ENCODE peak calls at places on chromosome 14, in seven cellular contexts. One of them, this sample, is unnamed.

GRCh38 chr14:66511849-66512248 is 3.9 kb downstream of the GPHN start:
- DNase-seq in mesendoderm: no peak
- DNase-seq in neuronal stem cell: no peak
- DNase-seq in IMR-90: no peak
- DNase-seq in mesenchymal stem cell: no peak
- DNase-seq in trophoblast cell: no peak
- DNase-seq in H1: no peak
- DNase-seq in this sample: no peak

GRCh38 chr14:54593860-54594259 is 26.9 kb downstream of the SAMD4A start:
- DNase-seq in mesendoderm: no peak
- DNase-seq in neuronal stem cell: no peak
- DNase-seq in IMR-90: peak; percentile 72
- DNase-seq in mesenchymal stem cell: peak; percentile 47
- DNase-seq in trophoblast cell: no peak
- DNase-seq in H1: no peak
- DNase-seq in this sample: no peak

GRCh38 chr14:28468191-28469151 is 298.1 kb upstream of the FOXG1 start:
- DNase-seq in mesendoderm: peak; percentile 53
- DNase-seq in neuronal stem cell: no peak
- DNase-seq in IMR-90: no peak
- DNase-seq in mesenchymal stem cell: no peak
- DNase-seq in trophoblast cell: no peak
- DNase-seq in H1: no peak
- DNase-seq in this sample: peak; percentile 30

GRCh38 chr14:53703457-53703856 is 253.2 kb downstream of the BMP4 start:
- DNase-seq in mesendoderm: no peak
- DNase-seq in neuronal stem cell: no peak
- DNase-seq in IMR-90: no peak
- DNase-seq in mesenchymal stem cell: no peak
- DNase-seq in trophoblast cell: no peak
- DNase-seq in H1: no peak
- DNase-seq in this sample: no peak

GRCh38 chr14:68675233-68675577 is 117.7 kb downstream of the ZFP36L1 start:
- DNase-seq in mesendoderm: no peak
- DNase-seq in neuronal stem cell: no peak
- DNase-seq in IMR-90: peak; percentile 28
- DNase-seq in mesenchymal stem cell: no peak
- DNase-seq in trophoblast cell: no peak
- DNase-seq in H1: no peak
- DNase-seq in this sample: no peak

GRCh38 chr14:70317091-70317968 is 42.2 kb downstream of the COX16 start:
- DNase-seq in mesendoderm: no peak
- DNase-seq in neuronal stem cell: no peak
- DNase-seq in IMR-90: no peak
- DNase-seq in mesenchymal stem cell: no peak
- DNase-seq in trophoblast cell: no peak
- DNase-seq in H1: no peak
- DNase-seq in this sample: peak; percentile 31

GRCh38 chr14:55121146-55121545 is 7.9 kb upstream of the LGALS3 start:
- DNase-seq in mesendoderm: no peak
- DNase-seq in neuronal stem cell: no peak
- DNase-seq in IMR-90: no peak
- DNase-seq in mesenchymal stem cell: no peak
- DNase-seq in trophoblast cell: peak; percentile 39
- DNase-seq in H1: no peak
- DNase-seq in this sample: no peak

GRCh38 chr14:65187421-65188049 is 85.2 kb upstream of the MAX start:
- DNase-seq in mesendoderm: no peak
- DNase-seq in neuronal stem cell: no peak
- DNase-seq in IMR-90: no peak
- DNase-seq in mesenchymal stem cell: no peak
- DNase-seq in trophoblast cell: no peak
- DNase-seq in H1: no peak
- DNase-seq in this sample: peak; percentile 62

GRCh38 chr14:85622986-85623385 is 93.0 kb downstream of the FLRT2 start:
- DNase-seq in mesendoderm: no peak
- DNase-seq in neuronal stem cell: no peak
- DNase-seq in IMR-90: no peak
- DNase-seq in mesenchymal stem cell: no peak
- DNase-seq in trophoblast cell: no peak
- DNase-seq in H1: no peak
- DNase-seq in this sample: no peak

GRCh38 chr14:20002319-20002718 is 356 bp downstream of the OR4Q2 start:
- DNase-seq in mesendoderm: no peak
- DNase-seq in neuronal stem cell: no peak
- DNase-seq in IMR-90: no peak
- DNase-seq in mesenchymal stem cell: no peak
- DNase-seq in trophoblast cell: no peak
- DNase-seq in H1: no peak
- DNase-seq in this sample: no peak

GRCh38 chr14:91693342-91693741 is 38.5 kb downstream of the CATSPERB start:
- DNase-seq in mesendoderm: no peak
- DNase-seq in neuronal stem cell: no peak
- DNase-seq in IMR-90: no peak
- DNase-seq in mesenchymal stem cell: no peak
- DNase-seq in trophoblast cell: peak; percentile 20
- DNase-seq in H1: no peak
- DNase-seq in this sample: no peak

GRCh38 chr14:31968107-31968810 is 108.8 kb upstream of the ARHGAP5 start:
- DNase-seq in mesendoderm: no peak
- DNase-seq in neuronal stem cell: no peak
- DNase-seq in IMR-90: peak; percentile 45
- DNase-seq in mesenchymal stem cell: peak; percentile 75
- DNase-seq in trophoblast cell: peak; percentile 98
- DNase-seq in H1: no peak
- DNase-seq in this sample: no peak

GRCh38 chr14:68783408-68784297 is 9.2 kb downstream of the ZFP36L1 start:
- DNase-seq in mesendoderm: no peak
- DNase-seq in neuronal stem cell: no peak
- DNase-seq in IMR-90: no peak
- DNase-seq in mesenchymal stem cell: no peak
- DNase-seq in trophoblast cell: no peak
- DNase-seq in H1: peak; percentile 37
- DNase-seq in this sample: no peak

GRCh38 chr14:101469382-101470251 is 91.7 kb upstream of the DIO3 start:
- DNase-seq in mesendoderm: no peak
- DNase-seq in neuronal stem cell: no peak
- DNase-seq in IMR-90: no peak
- DNase-seq in mesenchymal stem cell: no peak
- DNase-seq in trophoblast cell: no peak
- DNase-seq in H1: peak; percentile 33
- DNase-seq in this sample: peak; percentile 19

GRCh38 chr14:31128601-31129526 is 78.7 kb downstream of the HECTD1 start:
- DNase-seq in mesendoderm: no peak
- DNase-seq in neuronal stem cell: no peak
- DNase-seq in IMR-90: no peak
- DNase-seq in mesenchymal stem cell: no peak
- DNase-seq in trophoblast cell: no peak
- DNase-seq in H1: no peak
- DNase-seq in this sample: no peak

GRCh38 chr14:72574687-72575086 is 319.2 kb downstream of the DPF3 start:
- DNase-seq in mesendoderm: no peak
- DNase-seq in neuronal stem cell: no peak
- DNase-seq in IMR-90: no peak
- DNase-seq in mesenchymal stem cell: no peak
- DNase-seq in trophoblast cell: no peak
- DNase-seq in H1: no peak
- DNase-seq in this sample: no peak

GRCh38 chr14:69694730-69695663 is 71.9 kb upstream of the SRSF5 start:
- DNase-seq in mesendoderm: no peak
- DNase-seq in neuronal stem cell: no peak
- DNase-seq in IMR-90: peak; percentile 63
- DNase-seq in mesenchymal stem cell: no peak
- DNase-seq in trophoblast cell: no peak
- DNase-seq in H1: no peak
- DNase-seq in this sample: no peak

GRCh38 chr14:23639048-23639890 is 3.1 kb downstream of the DHRS2 start:
- DNase-seq in mesendoderm: no peak
- DNase-seq in neuronal stem cell: no peak
- DNase-seq in IMR-90: no peak
- DNase-seq in mesenchymal stem cell: no peak
- DNase-seq in trophoblast cell: no peak
- DNase-seq in H1: no peak
- DNase-seq in this sample: no peak

DNA sequence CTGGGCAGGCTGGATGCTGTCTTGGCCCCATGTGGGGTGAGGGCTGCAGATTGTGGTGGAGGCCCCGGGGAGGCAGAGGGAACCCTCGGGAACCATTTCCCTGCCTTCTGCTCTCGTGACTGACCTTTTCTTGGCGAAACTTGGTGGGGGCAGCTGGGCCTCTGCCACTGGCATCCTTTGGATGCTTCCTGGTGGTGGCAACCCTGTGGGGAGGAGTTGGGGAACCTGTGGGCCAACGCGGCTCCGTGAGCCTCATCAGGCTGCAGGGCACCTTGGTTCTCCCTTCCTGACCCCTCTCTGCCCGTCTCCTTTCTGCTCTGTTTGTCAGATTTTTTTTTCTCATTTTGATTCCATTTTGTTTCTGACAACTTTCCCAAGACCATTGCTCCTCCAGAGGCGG is 14.4 kb downstream of the TMEM121 start:
- DNase-seq in mesendoderm: no peak
- DNase-seq in neuronal stem cell: no peak
- DNase-seq in IMR-90: no peak
- DNase-seq in mesenchymal stem cell: no peak
- DNase-seq in trophoblast cell: no peak
- DNase-seq in H1: no peak
- DNase-seq in this sample: no peak
- H2AK5ac ChIP-seq in mesendoderm: no peak overlapping the region
- H2AK5ac ChIP-seq in neuronal stem cell: no peak overlapping the region
- H2AK5ac ChIP-seq in IMR-90: no peak overlapping the region
- H2AK5ac ChIP-seq in mesenchymal stem cell: no peak overlapping the region
- H2AK5ac ChIP-seq in trophoblast cell: no peak overlapping the region
- H2AK5ac ChIP-seq in H1: no peak overlapping the region
- H2AK5ac ChIP-seq in this sample: no peak overlapping the region

DNA sequence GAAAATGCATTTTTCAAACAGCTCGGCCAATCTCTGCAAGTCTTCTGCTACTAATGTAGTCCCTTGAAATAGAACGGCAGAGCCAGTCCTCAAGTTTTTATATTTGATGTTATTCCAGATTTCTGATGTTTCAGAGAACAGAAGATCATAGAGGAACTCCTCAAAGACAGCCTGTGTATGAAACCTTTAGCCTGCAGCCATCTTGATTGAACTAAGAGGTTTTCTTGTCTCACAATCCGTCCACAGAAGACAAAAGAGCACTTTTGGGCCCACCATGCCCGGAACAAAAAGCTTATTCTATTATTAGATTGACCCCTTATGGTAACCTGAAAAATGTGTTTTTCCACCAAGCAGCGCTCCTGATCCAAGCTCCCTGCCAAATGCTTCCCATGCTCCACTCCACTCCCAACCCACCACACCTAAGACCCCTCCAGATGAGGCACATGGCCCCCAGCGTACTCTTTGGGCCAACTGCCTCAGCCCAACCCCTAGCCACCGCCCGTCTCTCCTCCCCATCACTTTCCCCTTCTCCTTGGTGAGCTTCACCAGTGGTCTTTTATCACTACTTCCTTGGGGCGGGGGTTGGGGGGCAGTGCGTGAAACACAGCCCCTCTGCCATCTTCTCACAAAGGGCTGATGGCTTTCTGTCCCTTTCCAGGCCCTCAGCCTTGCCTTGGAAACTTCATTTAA is 175.8 kb downstream of the CALM1 start:
- DNase-seq in mesendoderm: no peak
- DNase-seq in neuronal stem cell: no peak
- DNase-seq in IMR-90: no peak
- DNase-seq in mesenchymal stem cell: no peak
- DNase-seq in trophoblast cell: no peak
- DNase-seq in H1: no peak
- DNase-seq in this sample: no peak
- H3K23ac ChIP-seq in mesendoderm: no peak overlapping the region
- H3K23ac ChIP-seq in neuronal stem cell: no peak overlapping the region
- H3K23ac ChIP-seq in IMR-90: no peak overlapping the region
- H3K23ac ChIP-seq in mesenchymal stem cell: no peak overlapping the region
- H3K23ac ChIP-seq in trophoblast cell: no peak overlapping the region
- H3K23ac ChIP-seq in H1: no peak overlapping the region
- H3K23ac ChIP-seq in this sample: no peak overlapping the region

DNA sequence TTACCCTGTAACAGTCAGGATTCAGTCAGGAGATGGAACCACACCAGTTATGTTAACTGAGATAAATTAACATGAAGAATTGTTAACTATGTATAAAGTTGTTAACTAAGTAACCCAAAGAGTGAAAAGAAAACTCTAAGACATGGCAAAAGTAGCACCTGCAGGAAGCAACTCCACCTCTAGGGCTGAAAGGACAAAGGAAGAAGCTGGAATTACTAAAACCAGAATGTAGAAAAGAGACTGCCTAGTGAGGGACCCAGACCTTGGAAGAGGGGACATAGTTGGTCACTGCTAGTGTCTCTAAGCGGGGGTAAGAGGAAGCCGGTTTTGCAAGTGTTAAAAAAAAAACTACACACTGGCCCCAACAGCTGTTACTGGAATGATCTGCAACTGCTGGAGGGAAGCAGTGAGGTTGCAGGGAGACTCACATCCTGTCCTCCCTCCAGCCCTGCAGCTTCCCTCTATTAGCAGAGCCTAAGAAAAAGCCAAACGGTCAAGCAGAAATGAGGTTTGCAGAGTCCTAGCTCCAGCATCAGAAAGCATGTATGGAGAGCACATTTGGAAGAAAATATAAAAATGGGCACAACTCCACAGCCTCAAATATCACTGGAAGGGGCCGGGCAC is 39.7 kb downstream of the GPR135 start:
- DNase-seq in mesendoderm: peak; percentile 23
- DNase-seq in neuronal stem cell: no peak
- DNase-seq in IMR-90: peak; percentile 57
- DNase-seq in mesenchymal stem cell: peak; percentile 47
- DNase-seq in trophoblast cell: no peak
- DNase-seq in H1: no peak
- DNase-seq in this sample: peak; percentile 30
- H2AK5ac ChIP-seq in mesendoderm: no peak overlapping the region
- H2AK5ac ChIP-seq in neuronal stem cell: no peak overlapping the region
- H2AK5ac ChIP-seq in IMR-90: no peak overlapping the region
- H2AK5ac ChIP-seq in mesenchymal stem cell: no peak overlapping the region
- H2AK5ac ChIP-seq in trophoblast cell: no peak overlapping the region
- H2AK5ac ChIP-seq in H1: no peak overlapping the region
- H2AK5ac ChIP-seq in this sample: no peak overlapping the region

GRCh38 chr14:36390718-36391117 is 70.3 kb upstream of the MBIP start:
- DNase-seq in mesendoderm: no peak
- DNase-seq in neuronal stem cell: no peak
- DNase-seq in IMR-90: no peak
- DNase-seq in mesenchymal stem cell: no peak
- DNase-seq in trophoblast cell: no peak
- DNase-seq in H1: no peak
- DNase-seq in this sample: no peak
- H3K23ac ChIP-seq in mesendoderm: no peak overlapping the region
- H3K23ac ChIP-seq in neuronal stem cell: no peak overlapping the region
- H3K23ac ChIP-seq in IMR-90: no peak overlapping the region
- H3K23ac ChIP-seq in mesenchymal stem cell: no peak overlapping the region
- H3K23ac ChIP-seq in trophoblast cell: no peak overlapping the region
- H3K23ac ChIP-seq in H1: no peak overlapping the region
- H3K23ac ChIP-seq in this sample: no peak overlapping the region

This sample was measured in H9.